ENCODE peak calls at places on chromosomes 4 and X, in ten cellular contexts. One of them, this sample, is unnamed.

GRCh38 chrX:134368140-134368539 is 91.8 kb upstream of the HPRT1 start:
- DNase-seq in heart right ventricle: no peak
- DNase-seq in epithelial cell of esophagus: peak
- DNase-seq in AG10803: no peak
- DNase-seq in HFFc6: no peak
- DNase-seq in cardiac fibroblast: no peak
- DNase-seq in endothelial cell: no peak
- DNase-seq in GM13977: no peak
- DNase-seq in HFF-Myc: no peak
- DNase-seq in fibroblast of mammary gland: no peak
- DNase-seq in this sample: no peak

GRCh38 chr4:107843394-107843793 is 18.7 kb downstream of the SGMS2 start:
- DNase-seq in cardiac fibroblast: no peak
- DNase-seq in HFFc6: no peak
- DNase-seq in epithelial cell of esophagus: no peak
- DNase-seq in fibroblast of mammary gland: no peak
- DNase-seq in heart right ventricle: no peak
- DNase-seq in AG10803: no peak
- DNase-seq in HFF-Myc: no peak
- DNase-seq in endothelial cell: no peak
- DNase-seq in GM13977: no peak
- DNase-seq in this sample: no peak

GRCh38 chrX:32408389-32408788 is 803.0 kb downstream of the DMD start:
- DNase-seq in HFFc6: no peak
- DNase-seq in fibroblast of mammary gland: peak
- DNase-seq in GM13977: peak
- DNase-seq in HFF-Myc: no peak
- DNase-seq in AG10803: no peak
- DNase-seq in cardiac fibroblast: peak
- DNase-seq in epithelial cell of esophagus: peak
- DNase-seq in endothelial cell: peak
- DNase-seq in heart right ventricle: no peak
- DNase-seq in this sample: peak

GRCh38 chr4:121462660-121463261 is 81.9 kb upstream of the QRFPR start:
- DNase-seq in cardiac fibroblast: peak
- DNase-seq in GM13977: peak
- DNase-seq in fibroblast of mammary gland: peak
- DNase-seq in AG10803: peak
- DNase-seq in HFFc6: peak
- DNase-seq in endothelial cell: peak
- DNase-seq in epithelial cell of esophagus: peak
- DNase-seq in heart right ventricle: peak
- DNase-seq in HFF-Myc: peak
- DNase-seq in this sample: peak

GRCh38 chr4:55169352-55169959 is 44.1 kb upstream of the KDR start:
- DNase-seq in HFFc6: no peak
- DNase-seq in HFF-Myc: no peak
- DNase-seq in fibroblast of mammary gland: no peak
- DNase-seq in epithelial cell of esophagus: peak
- DNase-seq in AG10803: no peak
- DNase-seq in GM13977: no peak
- DNase-seq in heart right ventricle: peak
- DNase-seq in cardiac fibroblast: peak
- DNase-seq in endothelial cell: no peak
- DNase-seq in this sample: peak

GRCh38 chr4:139279723-139280620 is at the start of gene MGARP:
- DNase-seq in AG10803: no peak
- DNase-seq in GM13977: peak
- DNase-seq in HFF-Myc: no peak
- DNase-seq in epithelial cell of esophagus: peak
- DNase-seq in heart right ventricle: no peak
- DNase-seq in fibroblast of mammary gland: peak
- DNase-seq in cardiac fibroblast: no peak
- DNase-seq in HFFc6: no peak
- DNase-seq in endothelial cell: peak
- DNase-seq in this sample: peak

GRCh38 chr4:152540293-152540674 is 4.4 kb upstream of the FBXW7 start:
- DNase-seq in GM13977: peak
- DNase-seq in fibroblast of mammary gland: no peak
- DNase-seq in cardiac fibroblast: peak
- DNase-seq in HFFc6: no peak
- DNase-seq in HFF-Myc: no peak
- DNase-seq in heart right ventricle: no peak
- DNase-seq in endothelial cell: no peak
- DNase-seq in epithelial cell of esophagus: no peak
- DNase-seq in AG10803: no peak
- DNase-seq in this sample: no peak

GRCh38 chrX:52933976-52934703 is 24.2 kb downstream of the FAM156A start:
- DNase-seq in fibroblast of mammary gland: no peak
- DNase-seq in HFFc6: no peak
- DNase-seq in epithelial cell of esophagus: no peak
- DNase-seq in endothelial cell: no peak
- DNase-seq in HFF-Myc: no peak
- DNase-seq in heart right ventricle: no peak
- DNase-seq in cardiac fibroblast: no peak
- DNase-seq in AG10803: no peak
- DNase-seq in GM13977: peak
- DNase-seq in this sample: no peak

GRCh38 chrX:151009582-151009981 is 26.4 kb downstream of the HMGB3 start:
- DNase-seq in GM13977: no peak
- DNase-seq in epithelial cell of esophagus: no peak
- DNase-seq in AG10803: no peak
- DNase-seq in fibroblast of mammary gland: no peak
- DNase-seq in cardiac fibroblast: no peak
- DNase-seq in HFF-Myc: no peak
- DNase-seq in endothelial cell: no peak
- DNase-seq in heart right ventricle: no peak
- DNase-seq in HFFc6: no peak
- DNase-seq in this sample: no peak

GRCh38 chr4:43132010-43132582 is 239.6 kb downstream of the GRXCR1 start:
- DNase-seq in GM13977: peak
- DNase-seq in HFFc6: peak
- DNase-seq in cardiac fibroblast: peak
- DNase-seq in AG10803: peak
- DNase-seq in endothelial cell: peak
- DNase-seq in HFF-Myc: peak
- DNase-seq in fibroblast of mammary gland: peak
- DNase-seq in epithelial cell of esophagus: peak
- DNase-seq in heart right ventricle: peak
- DNase-seq in this sample: peak

GRCh38 chr4:133584714-133585113 is 435.6 kb downstream of the PCDH10 start:
- DNase-seq in heart right ventricle: no peak
- DNase-seq in GM13977: no peak
- DNase-seq in cardiac fibroblast: no peak
- DNase-seq in AG10803: no peak
- DNase-seq in HFFc6: no peak
- DNase-seq in fibroblast of mammary gland: no peak
- DNase-seq in endothelial cell: no peak
- DNase-seq in epithelial cell of esophagus: no peak
- DNase-seq in HFF-Myc: no peak
- DNase-seq in this sample: no peak

GRCh38 chrX:64885850-64886249 is 90.4 kb downstream of the ZC4H2 start:
- DNase-seq in GM13977: no peak
- DNase-seq in HFFc6: no peak
- DNase-seq in cardiac fibroblast: peak
- DNase-seq in epithelial cell of esophagus: peak
- DNase-seq in fibroblast of mammary gland: no peak
- DNase-seq in HFF-Myc: no peak
- DNase-seq in endothelial cell: peak
- DNase-seq in heart right ventricle: no peak
- DNase-seq in AG10803: no peak
- DNase-seq in this sample: no peak

GRCh38 chrX:152913354-152913753 is 15.5 kb downstream of the ZNF185 start:
- DNase-seq in HFFc6: no peak
- DNase-seq in epithelial cell of esophagus: no peak
- DNase-seq in AG10803: no peak
- DNase-seq in endothelial cell: no peak
- DNase-seq in fibroblast of mammary gland: no peak
- DNase-seq in cardiac fibroblast: no peak
- DNase-seq in heart right ventricle: no peak
- DNase-seq in GM13977: no peak
- DNase-seq in HFF-Myc: no peak
- DNase-seq in this sample: no peak

GRCh38 chr4:48222491-48222890 is 47.1 kb downstream of the TEC start:
- DNase-seq in HFFc6: no peak
- DNase-seq in AG10803: no peak
- DNase-seq in fibroblast of mammary gland: no peak
- DNase-seq in heart right ventricle: no peak
- DNase-seq in HFF-Myc: no peak
- DNase-seq in cardiac fibroblast: no peak
- DNase-seq in GM13977: no peak
- DNase-seq in endothelial cell: no peak
- DNase-seq in epithelial cell of esophagus: no peak
- DNase-seq in this sample: no peak

GRCh38 chr4:123398151-123398802 is 1.7 kb downstream of the SPRY1 start:
- DNase-seq in heart right ventricle: peak
- DNase-seq in epithelial cell of esophagus: peak
- DNase-seq in HFF-Myc: no peak
- DNase-seq in cardiac fibroblast: peak
- DNase-seq in GM13977: peak
- DNase-seq in AG10803: peak
- DNase-seq in HFFc6: peak
- DNase-seq in fibroblast of mammary gland: peak
- DNase-seq in endothelial cell: peak
- DNase-seq in this sample: peak

GRCh38 chr4:183343730-183344129 is 21.5 kb upstream of the CLDN24 start:
- DNase-seq in epithelial cell of esophagus: no peak
- DNase-seq in cardiac fibroblast: no peak
- DNase-seq in HFFc6: no peak
- DNase-seq in HFF-Myc: no peak
- DNase-seq in endothelial cell: no peak
- DNase-seq in GM13977: no peak
- DNase-seq in AG10803: no peak
- DNase-seq in fibroblast of mammary gland: no peak
- DNase-seq in heart right ventricle: no peak
- DNase-seq in this sample: no peak

GRCh38 chrX:44828008-44828605 is 15.7 kb upstream of the DUSP21 start:
- DNase-seq in cardiac fibroblast: peak
- DNase-seq in GM13977: no peak
- DNase-seq in endothelial cell: no peak
- DNase-seq in AG10803: peak
- DNase-seq in epithelial cell of esophagus: peak
- DNase-seq in HFFc6: peak
- DNase-seq in HFF-Myc: peak
- DNase-seq in heart right ventricle: no peak
- DNase-seq in fibroblast of mammary gland: peak
- DNase-seq in this sample: no peak

GRCh38 chr4:71050809-71051208 is 57.4 kb downstream of the DCK start:
- DNase-seq in GM13977: no peak
- DNase-seq in cardiac fibroblast: peak
- DNase-seq in AG10803: no peak
- DNase-seq in endothelial cell: no peak
- DNase-seq in heart right ventricle: no peak
- DNase-seq in epithelial cell of esophagus: no peak
- DNase-seq in HFF-Myc: no peak
- DNase-seq in fibroblast of mammary gland: no peak
- DNase-seq in HFFc6: peak
- DNase-seq in this sample: no peak
- TF ChIP-seq CTCF in GM13977: no peak
- TF ChIP-seq CTCF in cardiac fibroblast: no peak
- TF ChIP-seq CTCF in AG10803: peak
- TF ChIP-seq CTCF in endothelial cell: no peak
- TF ChIP-seq CTCF in heart right ventricle: peak
- TF ChIP-seq CTCF in epithelial cell of esophagus: no peak
- TF ChIP-seq CTCF in HFF-Myc: no peak
- TF ChIP-seq CTCF in fibroblast of mammary gland: no peak
- TF ChIP-seq CTCF in HFFc6: peak
- TF ChIP-seq CTCF in this sample: no peak

GRCh38 chr4:22869235-22869634 is 176.5 kb downstream of the GBA3 start:
- DNase-seq in GM13977: no peak
- DNase-seq in AG10803: no peak
- DNase-seq in HFF-Myc: no peak
- DNase-seq in fibroblast of mammary gland: no peak
- DNase-seq in endothelial cell: no peak
- DNase-seq in cardiac fibroblast: no peak
- DNase-seq in epithelial cell of esophagus: no peak
- DNase-seq in HFFc6: no peak
- DNase-seq in heart right ventricle: no peak
- DNase-seq in this sample: no peak
- TF ChIP-seq CTCF in GM13977: no peak
- TF ChIP-seq CTCF in AG10803: no peak
- TF ChIP-seq CTCF in HFF-Myc: no peak
- TF ChIP-seq CTCF in fibroblast of mammary gland: no peak
- TF ChIP-seq CTCF in endothelial cell: no peak
- TF ChIP-seq CTCF in cardiac fibroblast: no peak
- TF ChIP-seq CTCF in epithelial cell of esophagus: no peak
- TF ChIP-seq CTCF in HFFc6: no peak
- TF ChIP-seq CTCF in heart right ventricle: no peak
- TF ChIP-seq CTCF in this sample: no peak

GRCh38 chrX:83416273-83416672 is 91.8 kb upstream of the POU3F4 start:
- DNase-seq in fibroblast of mammary gland: peak
- DNase-seq in HFF-Myc: no peak
- DNase-seq in endothelial cell: no peak
- DNase-seq in AG10803: no peak
- DNase-seq in HFFc6: no peak
- DNase-seq in GM13977: no peak
- DNase-seq in cardiac fibroblast: peak
- DNase-seq in epithelial cell of esophagus: peak
- DNase-seq in heart right ventricle: no peak
- DNase-seq in this sample: no peak
- TF ChIP-seq CTCF in fibroblast of mammary gland: peak
- TF ChIP-seq CTCF in HFF-Myc: no peak
- TF ChIP-seq CTCF in endothelial cell: peak
- TF ChIP-seq CTCF in AG10803: no peak
- TF ChIP-seq CTCF in HFFc6: peak
- TF ChIP-seq CTCF in GM13977: peak
- TF ChIP-seq CTCF in cardiac fibroblast: no peak
- TF ChIP-seq CTCF in epithelial cell of esophagus: peak
- TF ChIP-seq CTCF in heart right ventricle: no peak
- TF ChIP-seq CTCF in this sample: no peak

GRCh38 chr4:80489798-80490197 is 154.3 kb downstream of the CFAP299 start:
- DNase-seq in epithelial cell of esophagus: no peak
- DNase-seq in cardiac fibroblast: no peak
- DNase-seq in fibroblast of mammary gland: no peak
- DNase-seq in HFFc6: no peak
- DNase-seq in endothelial cell: no peak
- DNase-seq in HFF-Myc: no peak
- DNase-seq in AG10803: no peak
- DNase-seq in GM13977: no peak
- DNase-seq in heart right ventricle: no peak
- DNase-seq in this sample: no peak

GRCh38 chr4:80484707-80485106 is 149.2 kb downstream of the CFAP299 start:
- DNase-seq in cardiac fibroblast: no peak
- DNase-seq in HFFc6: no peak
- DNase-seq in GM13977: no peak
- DNase-seq in AG10803: peak
- DNase-seq in epithelial cell of esophagus: no peak
- DNase-seq in heart right ventricle: no peak
- DNase-seq in fibroblast of mammary gland: no peak
- DNase-seq in HFF-Myc: no peak
- DNase-seq in endothelial cell: no peak
- DNase-seq in this sample: no peak

DNA sequence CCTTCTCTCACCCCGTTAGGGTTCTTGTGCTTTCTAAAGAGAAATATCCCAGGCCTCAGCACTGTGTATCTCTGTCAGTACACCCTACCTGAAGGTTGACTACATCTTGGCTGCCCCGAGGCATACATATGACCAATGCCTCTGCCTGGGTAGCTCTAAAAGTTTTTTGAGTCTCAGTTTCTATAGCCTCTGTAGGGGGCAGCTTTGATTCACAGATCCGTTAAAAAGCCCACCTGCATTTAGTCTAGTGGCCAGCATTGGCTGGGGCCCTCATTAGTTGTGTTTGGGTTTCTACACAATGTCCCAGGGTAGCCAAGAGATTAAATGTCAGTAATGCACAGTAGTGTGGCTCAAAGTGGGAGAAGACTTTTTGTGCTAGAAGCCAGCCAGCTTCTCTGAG is 151.1 kb downstream of the CFAP299 start:
- DNase-seq in cardiac fibroblast: no peak
- DNase-seq in HFF-Myc: no peak
- DNase-seq in heart right ventricle: no peak
- DNase-seq in GM13977: no peak
- DNase-seq in fibroblast of mammary gland: no peak
- DNase-seq in endothelial cell: no peak
- DNase-seq in epithelial cell of esophagus: no peak
- DNase-seq in HFFc6: no peak
- DNase-seq in AG10803: no peak
- DNase-seq in this sample: no peak
- TF ChIP-seq CTCF in cardiac fibroblast: no peak
- TF ChIP-seq CTCF in HFF-Myc: no peak
- TF ChIP-seq CTCF in heart right ventricle: no peak
- TF ChIP-seq CTCF in GM13977: no peak
- TF ChIP-seq CTCF in fibroblast of mammary gland: no peak
- TF ChIP-seq CTCF in endothelial cell: no peak
- TF ChIP-seq CTCF in epithelial cell of esophagus: no peak
- TF ChIP-seq CTCF in HFFc6: no peak
- TF ChIP-seq CTCF in AG10803: no peak
- TF ChIP-seq CTCF in this sample: no peak

This sample was measured in Calu3.